ENCODE peak calls at places on chromosomes 2 and 18, in five cellular contexts. L is neural crest cell, E is Calu3, B is hepatocyte, M is WERI-Rb-1. D is an unnamed sample.

GRCh38 chr2:190119948-190120347 is 57.4 kb upstream of the MSTN start:
- DNase-seq in E (no peak), L (no peak), B (no peak), M (no peak), D (no peak)

GRCh38 chr2:191189112-191189635 is 38.4 kb upstream of the STAT4 start:
- DNase-seq in B (no peak), M (no peak), E (no peak), L (no peak), D (no peak)

GRCh38 chr2:12577086-12577485 is 139.7 kb upstream of the TRIB2 start:
- DNase-seq in M (no peak), E (no peak), L (no peak), B (no peak), D (no peak)

GRCh38 chr2:179263460-179264237 is 983 bp downstream of the SESTD1 start:
- DNase-seq in L (peak; percentile 31), B (peak; percentile 64), E (peak; percentile 37), M (peak; percentile 33), D (peak; percentile 59)

GRCh38 chr2:177984739-177985138 is 87.8 kb downstream of the PDE11A start:
- DNase-seq in E (no peak), L (no peak), B (peak; percentile 23), M (no peak), D (no peak)

GRCh38 chr2:165305391-165306096 is 66.3 kb downstream of the SCN2A start:
- DNase-seq in E (no peak), B (peak; percentile 41), L (no peak), M (no peak), D (no peak)

GRCh38 chr2:192151848-192152247 is 42.9 kb downstream of the TMEFF2 start:
- DNase-seq in E (no peak), M (no peak), B (no peak), L (no peak), D (no peak)

GRCh38 chr18:34494359-34494696 is 215.8 kb upstream of the DTNA start:
- DNase-seq in E (peak; percentile 4), B (no peak), L (no peak), M (no peak), D (no peak)

GRCh38 chr18:74895686-74896085 is 298.0 kb downstream of the ZNF407 start:
- DNase-seq in E (no peak), B (no peak), L (no peak), M (no peak), D (no peak)

GRCh38 chr2:147792966-147793617 is 51.7 kb upstream of the ACVR2A start:
- DNase-seq in E (no peak), M (no peak), B (no peak), L (no peak), D (no peak)

GRCh38 chr2:210299974-210300373 is 15.0 kb downstream of the MYL1 start:
- DNase-seq in E (no peak), L (no peak), B (no peak), M (no peak), D (no peak)

GRCh38 chr2:127413782-127414743 is 4.2 kb upstream of the PROC start:
- DNase-seq in M (no peak), E (no peak), B (peak; percentile 3), L (no peak), D (no peak)

GRCh38 chr2:106959975-106960632 is 74.1 kb upstream of the ST6GAL2 start:
- DNase-seq in M (no peak), L (no peak), B (no peak), E (no peak), D (no peak)

GRCh38 chr18:40607741-40608140 is 1347.3 kb upstream of the PIK3C3 start:
- DNase-seq in M (no peak), E (no peak), L (no peak), B (no peak), D (no peak)

GRCh38 chr2:181891258-181891965 is at the start of gene ITPRID2:
- DNase-seq in E (peak; percentile 92), L (peak; percentile 71), B (peak; percentile 96), M (peak; percentile 79), D (peak; percentile 98)
- TF ChIP-seq CTCF in E (peak; percentile 28), L (peak; percentile 28), B (peak; percentile 3), M (peak; percentile 6), D (no peak)

GRCh38 chr2:27453968-27454367 is 11.8 kb downstream of the KRTCAP3 start:
- DNase-seq in E (no peak), B (no peak), M (peak; percentile 46), L (no peak), D (no peak)
- TF ChIP-seq CTCF in E (no peak), B (no peak), M (peak; percentile 44), L (no peak), D (no peak)

GRCh38 chr2:173286153-173286809 is 68.4 kb upstream of the CDCA7 start:
- DNase-seq in B (no peak), E (peak; percentile 16), L (no peak), M (no peak), D (peak; percentile 71)
- TF ChIP-seq CTCF in B (no peak), E (peak; percentile 17), L (no peak), M (peak; percentile 13), D (no peak)

GRCh38 chr2:98488252-98488651 is 43.6 kb downstream of the INPP4A start:
- DNase-seq in M (no peak), E (no peak), B (no peak), L (no peak), D (no peak)
- TF ChIP-seq CTCF in M (no peak), E (no peak), B (no peak), L (no peak), D (no peak)

GRCh38 chr2:200618590-200619021 is 32.8 kb downstream of the AOX1 start:
- DNase-seq in L (no peak), E (no peak), B (peak; percentile 16), M (no peak), D (no peak)
- TF ChIP-seq CTCF in L (no peak), E (no peak), B (peak; percentile 32), M (peak; percentile 11), D (no peak)

GRCh38 chr2:19649107-19649506 is 252.7 kb downstream of the TTC32 start:
- DNase-seq in L (no peak), M (no peak), B (no peak), E (no peak), D (no peak)
- TF ChIP-seq CTCF in L (no peak), M (no peak), B (no peak), E (no peak), D (no peak)

D was measured in GM20000.